ENCODE peak calls at places on chromosomes 5 and 9, in seven cellular contexts. M is IMR-90, X is HCT116, V is GM12878, A is H1, K is K562, N is HepG2. S is an unnamed sample.

GRCh38 chr5:67291671-67292070 is 95.1 kb upstream of the CD180 start:
- DNase-seq in N (no peak), K (no peak), V (no peak), M (no peak), X (no peak), A (no peak), S (no peak)

GRCh38 chr9:69122391-69123141 is 51.5 kb upstream of the TJP2 start:
- DNase-seq in X (peak), N (peak), V (no peak), M (peak), A (no peak), K (no peak), S (no peak)

GRCh38 chr5:93371893-93372292 is 209.1 kb downstream of the NR2F1-AS1 start:
- DNase-seq in N (no peak), X (no peak), M (no peak), K (no peak), A (no peak), V (no peak), S (no peak)

GRCh38 chr9:134968011-134968822 is 50.5 kb upstream of the FCN1 start:
- DNase-seq in V (no peak), M (peak), N (no peak), K (no peak), X (no peak), A (no peak), S (peak)

GRCh38 chr5:33088176-33088575 is 352.6 kb upstream of the TARS1 start:
- DNase-seq in N (no peak), A (no peak), K (no peak), M (no peak), V (no peak), X (no peak), S (no peak)

GRCh38 chr9:84754896-84755295 is 85.4 kb downstream of the NTRK2 start:
- DNase-seq in K (no peak), M (no peak), N (no peak), X (no peak), A (no peak), V (no peak), S (no peak)

GRCh38 chr5:57243286-57244137 is 69.7 kb downstream of the GPBP1 start:
- DNase-seq in N (no peak), X (no peak), A (no peak), V (no peak), M (no peak), K (no peak), S (no peak)

GRCh38 chr9:3502560-3503398 is 23.0 kb downstream of the RFX3 start:
- DNase-seq in X (no peak), M (peak), A (no peak), N (no peak), K (no peak), V (no peak), S (no peak)

GRCh38 chr9:87681271-87682061 is 44.5 kb upstream of the CTSL start:
- DNase-seq in V (no peak), K (no peak), M (no peak), A (no peak), N (no peak), X (no peak), S (no peak)

GRCh38 chr9:75891277-75892167 is 1.0 kb downstream of the PCSK5 start:
- DNase-seq in K (no peak), M (peak), V (no peak), N (no peak), X (peak), A (no peak), S (peak)

GRCh38 chr5:180673371-180674252 is 24.2 kb upstream of the FLT4 start:
- DNase-seq in M (no peak), X (no peak), N (no peak), A (no peak), V (no peak), K (no peak), S (peak)

GRCh38 chr5:138967806-138968448 is 92.8 kb upstream of the LRRTM2 start:
- DNase-seq in N (peak), M (peak), K (no peak), A (no peak), V (no peak), X (peak), S (no peak)

GRCh38 chr5:107426209-107426608 is 244.5 kb downstream of the EFNA5 start:
- DNase-seq in V (no peak), A (no peak), X (no peak), N (no peak), M (no peak), K (no peak), S (no peak)

GRCh38 chr9:115250646-115251045 is 132.7 kb upstream of the TNC start:
- DNase-seq in M (peak), V (no peak), N (no peak), A (no peak), K (no peak), X (no peak), S (no peak)

DNA sequence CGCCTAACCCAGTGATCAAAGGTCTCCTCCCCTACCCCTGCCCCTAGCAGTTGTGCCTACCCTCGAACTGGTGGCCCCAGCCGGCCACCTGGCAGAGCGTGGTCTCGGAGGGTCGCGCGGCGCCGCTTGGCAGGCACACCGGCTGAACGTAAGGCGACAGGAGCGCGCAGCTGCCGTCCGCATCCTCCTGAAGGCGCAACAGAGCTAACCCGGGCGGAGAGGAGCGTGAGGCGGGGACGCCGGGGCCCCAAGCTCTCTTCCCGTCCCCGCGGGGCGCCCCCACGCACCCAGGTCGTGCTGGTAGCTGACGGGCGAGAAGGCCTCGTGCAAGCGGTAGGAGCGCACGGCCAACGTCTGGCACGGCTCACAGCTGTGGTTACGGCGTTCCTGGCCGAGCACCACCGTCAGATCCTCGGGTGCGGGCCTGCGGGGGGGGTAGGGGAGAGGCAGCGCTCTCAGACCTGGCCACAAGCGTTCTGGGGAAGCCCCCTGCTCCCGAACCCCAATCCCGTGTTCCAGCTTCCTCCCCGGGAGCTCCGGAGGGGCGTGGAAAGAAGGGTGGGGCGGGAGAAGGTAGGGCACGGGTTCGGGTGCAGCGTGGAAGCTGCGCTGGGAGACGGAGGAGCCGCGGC is 2.8 kb upstream of the PFN3 start:
- DNase-seq in M (peak), N (no peak), V (no peak), A (no peak), K (peak), X (no peak), S (no peak)
- H2AFZ ChIP-seq in M (peak), N (no peak), V (peak), A (peak), K (peak), X (no peak), S (peak)

GRCh38 chr9:99016681-99017387 is 73.1 kb downstream of the COL15A1 start:
- DNase-seq in N (no peak), K (no peak), M (no peak), V (no peak), A (no peak), X (no peak), S (no peak)
- TF ChIP-seq RAD21 in N (no peak), K (peak), M (no peak), V (no peak), A (no peak), X (no peak), S (no peak)

GRCh38 chr5:84274585-84275468 is 109.9 kb downstream of the EDIL3 start:
- DNase-seq in M (peak), X (peak), K (no peak), A (no peak), V (no peak), N (peak), S (peak)
- H2AFZ ChIP-seq in M (no peak), X (no peak), K (no peak), A (no peak), V (no peak), N (no peak), S (no peak)

GRCh38 chr9:95506692-95507455 is 9.9 kb downstream of the PTCH1 start:
- DNase-seq in A (no peak), V (no peak), M (peak), K (peak), X (no peak), N (peak), S (peak)
- TF ChIP-seq RAD21 in A (no peak), V (no peak), M (no peak), K (no peak), X (no peak), N (no peak), S (no peak)

S was measured in SK-N-SH.